ENCODE peak calls at places on chromosome 20, in four cellular contexts. G is fibroblast of the aortic adventitia, K is fibroblast of pulmonary artery, V is WERI-Rb-1. E is an unnamed sample.

GRCh38 chr20:21505810-21506530 is 7.9 kb downstream of the NKX2-2 start:
- DNase-seq in G (peak; percentile 47), K (peak; percentile 49), V (peak; percentile 20), E (peak; percentile 51)

GRCh38 chr20:57840066-57840465 is 130.3 kb upstream of the PMEPA1 start:
- DNase-seq in G (no peak), K (no peak), V (no peak), E (no peak)

GRCh38 chr20:17648306-17648646 is 33.8 kb downstream of the RRBP1 start:
- DNase-seq in G (no peak), K (no peak), V (no peak), E (peak; percentile 25)

GRCh38 chr20:62316331-62317166 is 13.8 kb downstream of the ADRM1 start:
- DNase-seq in G (no peak), K (no peak), V (no peak), E (no peak)

GRCh38 chr20:53154540-53154939 is 182.4 kb downstream of the TSHZ2 start:
- DNase-seq in G (peak; percentile 19), K (peak; percentile 16), V (no peak), E (peak; percentile 20)

GRCh38 chr20:46346770-46347169 is 38.5 kb upstream of the CDH22 start:
- DNase-seq in G (no peak), K (no peak), V (no peak), E (no peak)

GRCh38 chr20:39913274-39913673 is 775.8 kb downstream of the MAFB start:
- DNase-seq in G (no peak), K (no peak), V (no peak), E (no peak)

GRCh38 chr20:15756001-15756400 is 817.2 kb downstream of the KIF16B start:
- DNase-seq in G (no peak), K (no peak), V (no peak), E (no peak)

GRCh38 chr20:59634435-59635005 is 30.2 kb downstream of the PHACTR3 start:
- DNase-seq in G (no peak), K (no peak), V (no peak), E (no peak)

GRCh38 chr20:40743172-40743775 is 54.2 kb upstream of the MAFB start:
- DNase-seq in G (no peak), K (no peak), V (no peak), E (no peak)

GRCh38 chr20:33914871-33915270 is 78.8 kb upstream of the RALY start:
- DNase-seq in G (peak; percentile 45), K (peak; percentile 66), V (no peak), E (peak; percentile 43)

GRCh38 chr20:49641683-49642649 is 71.7 kb downstream of the B4GALT5 start:
- DNase-seq in G (no peak), K (no peak), V (peak; percentile 58), E (no peak)

GRCh38 chr20:17565164-17565845 is 4.6 kb upstream of the DSTN start:
- DNase-seq in G (no peak), K (no peak), V (no peak), E (peak; percentile 48)

GRCh38 chr20:38947931-38948362 is 14.2 kb upstream of the DHX35 start:
- DNase-seq in G (no peak), K (no peak), V (no peak), E (no peak)

GRCh38 chr20:47557218-47557617 is 55.5 kb downstream of the NCOA3 start:
- DNase-seq in G (no peak), K (no peak), V (no peak), E (no peak)

GRCh38 chr20:4946585-4947378 is 54.5 kb downstream of the SLC23A2 start:
- DNase-seq in G (no peak), K (no peak), V (no peak), E (no peak)

GRCh38 chr20:47535994-47536393 is 34.3 kb downstream of the NCOA3 start:
- DNase-seq in G (no peak), K (no peak), V (no peak), E (no peak)

GRCh38 chr20:64082126-64082638 is 2.0 kb downstream of the LKAAEAR1 start:
- DNase-seq in G (no peak), K (no peak), V (no peak), E (no peak)

GRCh38 chr20:46984391-46984790 is 89.7 kb downstream of the EYA2 start:
- DNase-seq in G (peak; percentile 71), K (peak; percentile 62), V (no peak), E (peak; percentile 76)

GRCh38 chr20:23551786-23552185 is 16.5 kb downstream of the CST9L start:
- DNase-seq in G (no peak), K (no peak), V (no peak), E (no peak)

GRCh38 chr20:62607366-62608217 is 34.7 kb upstream of the SLCO4A1 start:
- DNase-seq in G (no peak), K (no peak), V (no peak), E (no peak)

DNA sequence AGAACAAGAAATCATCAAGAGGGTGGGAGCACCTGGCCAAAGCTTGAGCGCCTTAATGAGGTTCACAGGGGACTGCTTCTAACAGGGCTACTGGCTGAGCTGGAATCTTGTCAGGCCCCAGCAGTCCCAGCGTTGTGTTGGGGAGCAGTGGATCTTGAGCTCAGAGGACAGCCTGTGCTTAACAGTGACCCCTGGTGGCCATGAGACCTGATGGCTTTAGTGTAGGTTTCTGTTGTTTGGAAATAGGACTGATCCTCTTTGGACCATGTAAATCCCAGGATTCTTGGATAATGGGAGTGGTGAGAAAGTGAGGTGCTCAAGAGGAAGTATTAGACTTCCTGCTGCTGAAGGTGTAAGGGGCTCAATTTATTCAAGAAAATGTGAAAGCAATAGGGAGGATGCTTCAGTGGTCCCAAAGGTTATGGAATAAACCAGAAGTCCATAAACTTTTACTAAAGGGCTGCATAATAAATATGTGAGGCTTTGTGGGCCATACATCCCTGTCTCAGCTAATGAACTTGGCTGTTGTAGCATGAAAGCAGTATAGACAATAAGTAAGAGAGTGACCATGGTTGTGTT is 216.2 kb downstream of the NFATC2 start:
- DNase-seq in G (peak; percentile 61), K (peak; percentile 40), V (peak; percentile 35), E (peak; percentile 24)
- TF ChIP-seq CTCF in G (peak; percentile 62), K (peak; percentile 52), V (peak; percentile 66), E (peak; percentile 59)

DNA sequence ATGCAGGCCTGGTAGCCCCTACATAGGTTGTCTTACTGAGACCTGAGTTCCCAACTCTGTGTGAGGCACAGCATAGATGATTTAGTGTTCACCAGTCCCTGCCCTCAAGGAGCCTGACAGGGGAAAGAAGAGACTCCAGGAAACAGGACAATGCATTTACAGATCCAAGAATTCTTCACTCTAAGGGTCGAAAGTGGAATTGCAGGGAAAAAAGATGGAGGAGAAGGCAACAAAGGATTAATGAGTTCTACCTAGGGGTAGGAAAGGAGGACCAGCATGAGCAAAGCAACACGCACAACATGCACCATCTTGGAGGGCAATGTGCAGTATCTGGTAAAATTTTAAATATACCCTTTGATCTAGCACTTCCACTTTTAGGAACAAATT is 5.9 kb downstream of the SPAG4 start:
- DNase-seq in G (no peak), K (no peak), V (no peak), E (no peak)
- TF ChIP-seq CTCF in G (peak; percentile 13), K (peak; percentile 12), V (peak; percentile 13), E (no peak)

DNA sequence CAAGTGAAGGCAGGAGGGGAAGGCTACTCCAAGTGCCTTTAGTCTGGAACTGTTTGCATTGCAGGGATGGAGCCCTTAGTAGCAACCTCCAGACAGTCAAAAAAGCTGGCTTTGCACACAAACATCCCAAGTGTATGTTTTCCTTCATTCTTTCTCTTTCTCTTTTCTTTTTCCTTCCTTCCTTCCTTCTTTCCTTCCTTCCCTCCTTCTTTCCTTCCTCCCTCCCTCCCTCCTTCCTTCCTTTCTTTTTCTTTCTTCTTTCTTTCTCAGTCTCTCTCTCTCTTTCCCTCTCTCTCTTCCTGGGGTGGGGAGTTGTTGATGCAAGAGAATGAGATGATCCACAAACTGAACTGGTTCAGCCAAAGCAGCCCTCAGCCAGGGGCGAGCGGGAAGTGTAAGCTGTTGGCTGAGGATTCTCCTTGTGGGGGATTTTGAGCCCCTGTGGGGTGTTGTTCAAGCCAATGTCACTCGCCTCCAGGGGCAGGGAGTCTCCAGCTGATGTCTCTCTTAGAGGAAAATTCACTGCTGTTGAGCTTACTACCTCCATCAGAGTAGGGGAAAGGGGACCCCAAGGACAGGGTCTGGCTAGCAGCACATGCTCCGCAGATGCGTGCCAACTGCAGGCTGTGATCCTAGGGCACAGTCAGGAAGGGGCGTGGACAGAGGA is 11.7 kb downstream of the RSPO4 start:
- DNase-seq in G (no peak), K (no peak), V (no peak), E (no peak)
- TF ChIP-seq CTCF in G (no peak), K (no peak), V (no peak), E (no peak)

DNA sequence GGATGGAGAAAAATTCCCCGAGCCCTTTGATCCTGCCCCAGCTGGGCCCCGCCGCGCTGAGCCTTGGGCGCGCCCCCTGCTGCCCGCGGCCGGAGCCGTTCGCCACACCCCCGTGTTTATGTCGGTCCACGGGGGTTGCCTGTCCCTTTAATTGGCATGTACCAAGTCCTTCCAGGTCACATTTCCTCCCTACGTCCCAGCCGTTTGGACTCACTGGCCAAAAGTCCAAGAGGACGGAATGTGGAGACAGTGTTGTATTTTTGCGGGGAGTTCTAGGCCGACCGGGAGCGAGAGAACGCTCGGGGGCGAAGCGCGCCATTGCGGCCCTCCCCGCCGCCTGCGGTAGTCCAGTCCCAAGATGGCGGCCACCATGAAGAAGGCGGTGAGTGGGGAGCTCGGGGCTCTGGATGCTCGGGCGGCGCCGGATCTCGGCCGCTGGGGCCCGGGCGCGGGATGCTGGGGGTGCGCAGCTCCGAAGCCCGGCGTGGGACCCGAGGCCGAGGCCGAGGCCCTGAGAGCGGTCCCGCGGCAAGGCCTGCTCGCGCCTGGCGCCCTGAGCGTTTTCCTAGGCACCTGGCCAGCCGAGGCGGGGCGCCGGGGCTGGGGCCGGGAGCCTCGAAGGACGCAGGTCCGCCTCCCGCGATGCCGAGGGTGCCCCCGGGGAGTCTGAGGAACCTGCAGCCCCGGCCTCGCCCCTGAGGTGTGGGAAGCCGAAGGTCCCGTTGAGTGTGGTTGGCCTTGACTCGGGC is at the start of gene PFDN4:
- DNase-seq in G (peak; percentile 88), K (peak; percentile 87), V (peak; percentile 85), E (peak; percentile 92)
- TF ChIP-seq CTCF in G (peak; percentile 64), K (peak; percentile 48), V (peak; percentile 81), E (peak; percentile 47)

DNA sequence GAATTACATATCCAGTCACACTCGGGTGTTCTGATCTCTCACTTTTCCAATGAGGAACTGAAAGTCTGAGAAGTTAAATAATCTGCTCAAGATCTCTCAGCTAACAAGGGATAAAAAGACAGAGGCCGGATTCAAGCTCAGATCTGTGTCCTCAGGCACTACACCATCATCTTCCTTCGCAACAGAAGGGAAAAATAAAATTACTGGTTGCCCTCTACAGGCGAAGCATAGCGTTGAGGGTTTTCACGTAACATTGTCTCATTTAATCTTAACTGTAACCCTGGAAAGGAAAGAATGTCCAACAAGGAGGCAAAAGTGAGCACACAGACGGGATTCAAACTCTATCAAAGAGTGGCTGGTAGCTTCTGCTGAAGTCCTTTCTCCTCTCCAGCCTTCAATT is 67.8 kb upstream of the ANKEF1 start:
- DNase-seq in G (peak; percentile 8), K (peak; percentile 18), V (no peak), E (peak; percentile 40)
- TF ChIP-seq CTCF in G (peak; percentile 41), K (peak; percentile 36), V (peak; percentile 51), E (peak; percentile 30)

GRCh38 chr20:22546344-22546743 is 38.0 kb downstream of the FOXA2 start:
- DNase-seq in G (no peak), K (no peak), V (no peak), E (no peak)

GRCh38 chr20:22548040-22548439 is 36.3 kb downstream of the FOXA2 start:
- DNase-seq in G (no peak), K (no peak), V (no peak), E (no peak)

GRCh38 chr20:22544462-22544861 is 39.9 kb downstream of the FOXA2 start:
- DNase-seq in G (no peak), K (no peak), V (no peak), E (no peak)

GRCh38 chr20:22542427-22542826 is 41.9 kb downstream of the FOXA2 start:
- DNase-seq in G (no peak), K (no peak), V (no peak), E (no peak)

GRCh38 chr20:22545045-22545444 is 39.3 kb downstream of the FOXA2 start:
- DNase-seq in G (no peak), K (no peak), V (no peak), E (no peak)
- TF ChIP-seq CTCF in G (no peak), K (no peak), V (no peak), E (no peak)

GRCh38 chr20:56817780-56818675 is 188.9 kb downstream of the TFAP2C start:
- DNase-seq in G (no peak), K (no peak), V (no peak), E (no peak)
- TF ChIP-seq CTCF in G (no peak), K (no peak), V (no peak), E (no peak)

E was measured in cardiac fibroblast.